ENCODE peak calls at places on chromosomes 3 and 15, in four cellular contexts. V is HCT116, Q is fibroblast of lung, C is mammary epithelial cell. P is an unnamed sample. For H3K4me1 and H3K79me2, the result is how much of the 10 kb centered on the place peaks cover.

GRCh38 chr3:184334470-184335158 is 2.8 kb upstream of the FAM131A start:
- DNase-seq in Q (peak), V (no peak), C (peak), P (no peak)

GRCh38 chr3:7203969-7204847 is 343.3 kb downstream of the GRM7 start:
- DNase-seq in V (no peak), Q (no peak), C (no peak), P (no peak)

GRCh38 chr15:38863381-38863780 is 298.8 kb upstream of the RASGRP1 start:
- DNase-seq in C (no peak), V (no peak), Q (no peak), P (no peak)

GRCh38 chr3:188264231-188265213 is 110.6 kb downstream of the LPP start:
- DNase-seq in V (no peak), Q (peak), C (no peak), P (no peak)

GRCh38 chr15:28944696-28945300 is 59.0 kb downstream of the APBA2 start:
- DNase-seq in V (no peak), C (no peak), Q (no peak), P (no peak)

GRCh38 chr15:78541744-78542034 is 1.4 kb downstream of the PSMA4 start:
- DNase-seq in V (no peak), Q (no peak), C (no peak), P (no peak)

GRCh38 chr3:58332575-58333179 is at the start of gene PXK:
- DNase-seq in C (peak), Q (peak), V (peak), P (no peak)

GRCh38 chr3:173708191-173708590 is 310.6 kb downstream of the NLGN1 start:
- DNase-seq in C (no peak), Q (no peak), V (no peak), P (no peak)

GRCh38 chr3:173599673-173600072 is 202.1 kb downstream of the NLGN1 start:
- DNase-seq in C (no peak), Q (no peak), V (no peak), P (no peak)

GRCh38 chr3:127410137-127410488 is 122.3 kb upstream of the PRR20G start:
- DNase-seq in C (no peak), V (no peak), Q (no peak), P (no peak)

GRCh38 chr3:186825294-186825821 is 17.2 kb upstream of the ADIPOQ start:
- DNase-seq in C (no peak), V (no peak), Q (peak), P (no peak)

GRCh38 chr3:143464850-143465249 is 345.3 kb downstream of the CHST2 start:
- DNase-seq in Q (peak), V (no peak), C (no peak), P (no peak)

GRCh38 chr3:169090559-169090958 is 573.0 kb downstream of the MECOM start:
- DNase-seq in C (peak), Q (no peak), V (no peak), P (no peak)

GRCh38 chr3:114850913-114851312 is 296.2 kb downstream of the ZBTB20 start:
- DNase-seq in C (peak), Q (no peak), V (no peak), P (no peak)

GRCh38 chr3:86973440-86973839 is 17.5 kb downstream of the VGLL3 start:
- DNase-seq in C (peak), Q (peak), V (no peak), P (no peak)

GRCh38 chr15:99752556-99752955 is 19.3 kb upstream of the LYSMD4 start:
- DNase-seq in C (no peak), Q (no peak), V (no peak), P (no peak)

GRCh38 chr15:66498501-66499386 is 1.2 kb upstream of the SNAPC5 start:
- DNase-seq in Q (peak), V (no peak), C (no peak), P (no peak)

GRCh38 chr15:74235962-74236361 is at the start of gene CCDC33:
- DNase-seq in C (no peak), V (no peak), Q (no peak), P (no peak)

GRCh38 chr3:185325946-185326791 is 36.8 kb upstream of the MAP3K13 start:
- DNase-seq in Q (no peak), V (no peak), C (no peak), P (no peak)

GRCh38 chr3:134078169-134078821 is 48.6 kb upstream of the SLCO2A1 start:
- DNase-seq in Q (no peak), C (no peak), V (no peak), P (no peak)

GRCh38 chr3:172316758-172317157 is 131.5 kb downstream of the GHSR start:
- DNase-seq in C (no peak), Q (no peak), V (no peak), P (no peak)

GRCh38 chr3:172312711-172313110 is 135.5 kb downstream of the GHSR start:
- DNase-seq in C (no peak), V (no peak), Q (no peak), P (no peak)

GRCh38 chr3:172315401-172316091 is 132.7 kb downstream of the GHSR start:
- DNase-seq in C (peak), V (peak), Q (peak), P (no peak)

GRCh38 chr3:172313671-172314070 is 134.6 kb downstream of the GHSR start:
- DNase-seq in Q (no peak), C (peak), V (no peak), P (no peak)

GRCh38 chr3:172314616-172315015 is 133.6 kb downstream of the GHSR start:
- DNase-seq in C (no peak), Q (no peak), V (no peak), P (no peak)
- H3K4me1 ChIP-seq in C (half or more), Q (under half), V (under half), P (under half)

GRCh38 chr3:108589081-108589997 is at the start of the genes CIP2A and DZIP3:
- DNase-seq in V (peak), Q (peak), C (peak), P (peak)
- H3K79me2 ChIP-seq in V (half or more), Q (half or more), C (half or more), P (under half)

DNA sequence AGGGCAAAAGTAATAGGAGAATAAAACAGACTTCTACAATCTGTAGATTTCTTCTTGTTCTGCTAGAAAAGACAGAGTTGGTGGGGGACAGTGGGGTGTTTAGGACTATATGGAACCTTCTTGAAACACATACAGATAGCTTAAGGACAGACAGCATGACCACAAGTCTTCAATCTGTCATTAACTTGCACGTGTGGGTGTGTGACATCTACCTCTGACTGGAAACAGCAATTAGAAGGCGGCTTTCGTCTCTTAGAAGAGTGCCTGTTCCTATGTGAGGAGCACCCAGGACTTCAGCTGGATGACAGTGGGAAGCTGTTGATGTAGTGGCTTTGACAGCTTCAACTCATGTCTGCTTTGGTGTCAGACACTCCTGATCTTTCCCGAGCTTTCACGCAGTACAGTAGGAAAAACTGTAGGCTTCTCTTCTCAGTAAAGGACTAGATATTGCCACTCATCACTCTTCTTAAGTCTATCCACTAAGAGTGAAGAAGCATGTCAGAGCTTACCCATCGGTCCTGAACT is 44.5 kb downstream of the TYRO3 start:
- DNase-seq in Q (no peak), C (no peak), V (no peak), P (no peak)
- H3K4me3 ChIP-seq in Q (no peak), C (no peak), V (no peak), P (no peak)

GRCh38 chr3:108132727-108133373 is 42.0 kb upstream of the CD47 start:
- DNase-seq in C (peak), V (peak), Q (peak), P (no peak)
- H3K4me1 ChIP-seq in C (under half), V (under half), Q (under half), P (under half)

GRCh38 chr3:137263982-137264777 is 306.4 kb downstream of the IL20RB start:
- DNase-seq in Q (no peak), V (no peak), C (no peak), P (no peak)
- H3K79me2 ChIP-seq in Q (under half), V (under half), C (under half), P (under half)

GRCh38 chr3:157104521-157104920 is 55.4 kb downstream of the CCNL1 start:
- DNase-seq in Q (peak), V (no peak), C (peak), P (no peak)

GRCh38 chr3:157101470-157101869 is 58.5 kb downstream of the CCNL1 start:
- DNase-seq in C (peak), V (no peak), Q (no peak), P (no peak)

GRCh38 chr3:157103860-157104259 is 56.1 kb downstream of the CCNL1 start:
- DNase-seq in C (no peak), V (no peak), Q (no peak), P (no peak)

GRCh38 chr3:157102098-157102497 is 57.8 kb downstream of the CCNL1 start:
- DNase-seq in C (no peak), V (no peak), Q (no peak), P (no peak)

DNA sequence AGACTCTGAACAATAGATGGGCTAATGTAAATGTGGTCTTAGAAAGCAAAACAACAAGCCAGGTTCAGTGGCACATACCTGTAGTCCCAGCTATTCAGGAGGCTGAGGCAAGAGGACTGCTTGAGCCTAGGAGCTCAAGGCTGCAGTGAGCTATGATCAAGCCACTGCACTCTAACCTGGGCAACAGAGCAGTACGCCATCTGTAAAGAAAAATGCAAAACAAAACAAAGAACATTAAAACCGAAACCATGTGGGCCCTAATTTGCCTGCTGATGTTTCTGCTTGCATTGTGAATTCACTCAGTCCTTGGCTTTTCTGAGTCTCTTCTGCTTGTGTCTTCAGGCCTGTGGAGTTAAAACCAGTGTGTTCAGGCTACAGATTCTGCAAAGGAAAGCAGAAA is 56.7 kb downstream of the CCNL1 start:
- DNase-seq in V (no peak), C (no peak), Q (no peak), P (no peak)
- H3K4me3 ChIP-seq in V (no peak), C (no peak), Q (no peak), P (no peak)

DNA sequence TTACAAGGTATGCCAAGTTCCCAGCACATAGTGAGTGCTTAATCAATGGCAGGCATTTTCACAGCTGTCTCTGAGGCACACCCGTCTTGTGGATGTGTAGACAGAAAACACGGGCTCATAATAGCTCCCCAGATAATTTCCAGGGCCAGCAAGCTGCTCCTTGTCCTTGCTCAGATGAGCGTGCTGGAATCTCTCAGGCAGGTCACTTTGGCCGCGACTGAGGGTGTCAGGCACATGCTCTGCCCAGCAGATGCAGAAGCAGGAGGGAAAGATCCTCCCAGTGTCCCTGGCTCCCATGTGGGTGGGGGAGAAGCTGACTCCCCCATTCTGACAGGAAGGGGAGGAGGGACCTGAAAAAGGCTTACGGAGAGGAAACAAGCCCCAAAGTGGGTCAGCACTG is 35.6 kb upstream of the SLC6A1 start:
- DNase-seq in V (no peak), C (no peak), Q (no peak), P (no peak)
- H3K4me1 ChIP-seq in V (under half), C (under half), Q (under half), P (under half)

GRCh38 chr3:97825101-97825500 is 3.3 kb downstream of the CRYBG3 start:
- DNase-seq in V (no peak), C (no peak), Q (peak), P (no peak)
- H3K79me2 ChIP-seq in V (under half), C (half or more), Q (under half), P (under half)

GRCh38 chr3:51390600-51391074 is 448 bp upstream of the RBM15B start:
- DNase-seq in V (no peak), Q (no peak), C (no peak), P (no peak)
- H3K4me3 ChIP-seq in V (peak), Q (peak), C (no peak), P (peak)

GRCh38 chr15:63478243-63478642 is 26.1 kb upstream of the USP3 start:
- DNase-seq in Q (no peak), C (no peak), V (no peak), P (no peak)
- H3K4me1 ChIP-seq in Q (under half), C (under half), V (under half), P (under half)

P was measured in keratinocyte.